ENCODE peak calls at places on chromosome 21, in six cellular contexts. R is transverse colon, E is esophagus squamous epithelium, C is breast epithelium, Y is heart left ventricle, L is tibial nerve. B is an unnamed sample.

GRCh38 chr21:31335957-31336738 is 7.9 kb downstream of the TIAM1 start:
- DNase-seq in Y (peak), E (no peak), C (no peak), L (peak), R (no peak), B (no peak)

GRCh38 chr21:22827422-22827821 is 1829.2 kb downstream of the NCAM2 start:
- DNase-seq in L (no peak), Y (no peak), E (no peak), C (no peak), R (no peak), B (no peak)

GRCh38 chr21:28069446-28069845 is 923.2 kb downstream of the LTN1 start:
- DNase-seq in C (no peak), E (no peak), L (no peak), R (no peak), Y (no peak), B (no peak)

GRCh38 chr21:46608672-46609111 is 3.8 kb upstream of the S100B start:
- DNase-seq in R (no peak), E (no peak), L (no peak), C (no peak), Y (no peak), B (no peak)

GRCh38 chr21:25647632-25648031 is 8.6 kb downstream of the JAM2 start:
- DNase-seq in Y (no peak), C (no peak), E (no peak), L (no peak), R (no peak), B (no peak)

GRCh38 chr21:31366825-31367224 is 22.8 kb upstream of the TIAM1 start:
- DNase-seq in E (no peak), R (no peak), L (no peak), Y (no peak), C (no peak), B (peak)

GRCh38 chr21:20790113-20790512 is 208.1 kb upstream of the NCAM2 start:
- DNase-seq in E (no peak), R (no peak), C (no peak), Y (no peak), L (no peak), B (no peak)

GRCh38 chr21:17454315-17455027 is 58.4 kb upstream of the CXADR start:
- DNase-seq in Y (no peak), C (no peak), L (peak), E (no peak), R (no peak), B (no peak)

GRCh38 chr21:43609501-43610340 is 49.6 kb downstream of the HSF2BP start:
- DNase-seq in C (peak), E (no peak), Y (peak), L (no peak), R (peak), B (peak)

GRCh38 chr21:36730291-36731281 is 31.7 kb downstream of the SIM2 start:
- DNase-seq in C (no peak), Y (no peak), R (no peak), L (no peak), E (no peak), B (peak)

GRCh38 chr21:21163904-21164303 is 165.7 kb downstream of the NCAM2 start:
- DNase-seq in R (peak), Y (peak), L (peak), E (no peak), C (no peak), B (peak)

GRCh38 chr21:35925497-35925896 is 134.8 kb downstream of the SETD4 start:
- DNase-seq in R (no peak), E (no peak), C (no peak), L (no peak), Y (no peak), B (peak)

GRCh38 chr21:14086553-14086952 is 124.2 kb downstream of the LIPI start:
- DNase-seq in C (no peak), L (no peak), Y (no peak), R (no peak), E (no peak), B (no peak)

GRCh38 chr21:32412162-32412997 is at the start of gene EVA1C:
- DNase-seq in E (no peak), C (peak), L (peak), R (peak), Y (peak), B (peak)

GRCh38 chr21:42997053-42997452 is 22.7 kb downstream of the PKNOX1 start:
- DNase-seq in E (no peak), L (no peak), Y (peak), C (no peak), R (peak), B (no peak)

GRCh38 chr21:43362306-43362927 is 64.5 kb downstream of the SIK1 start:
- DNase-seq in L (peak), E (peak), R (peak), Y (peak), C (no peak), B (peak)

GRCh38 chr21:22795644-22796043 is 1797.4 kb downstream of the NCAM2 start:
- DNase-seq in L (no peak), C (no peak), R (no peak), E (no peak), Y (no peak), B (no peak)

GRCh38 chr21:27769763-27770162 is 802.9 kb upstream of the ADAMTS5 start:
- DNase-seq in E (no peak), L (no peak), Y (no peak), C (no peak), R (no peak), B (no peak)

GRCh38 chr21:17270234-17270633 is 242.6 kb upstream of the CXADR start:
- DNase-seq in C (no peak), Y (no peak), L (peak), R (no peak), E (no peak), B (no peak)

GRCh38 chr21:28636988-28637691 is 355.5 kb downstream of the LTN1 start:
- DNase-seq in C (no peak), R (no peak), L (no peak), Y (no peak), E (no peak), B (no peak)

GRCh38 chr21:14438204-14438603 is 55.3 kb upstream of the HSPA13 start:
- DNase-seq in E (no peak), C (no peak), Y (no peak), L (no peak), R (no peak), B (no peak)

GRCh38 chr21:18725653-18726052 is 322.1 kb upstream of the TMPRSS15 start:
- DNase-seq in R (no peak), C (no peak), Y (no peak), L (no peak), E (no peak), B (no peak)

GRCh38 chr21:15943009-15943666 is 213.4 kb downstream of the USP25 start:
- DNase-seq in Y (no peak), R (no peak), L (no peak), C (no peak), E (no peak), B (no peak)

GRCh38 chr21:37072239-37072987 is 458 bp downstream of the PIGP start:
- DNase-seq in Y (peak), L (peak), E (no peak), C (peak), R (peak), B (peak)

GRCh38 chr21:36788116-36788515 is 89.2 kb downstream of the SIM2 start:
- DNase-seq in C (no peak), E (no peak), Y (no peak), L (no peak), R (peak), B (peak)

GRCh38 chr21:23160914-23161313 is 2162.7 kb downstream of the NCAM2 start:
- DNase-seq in L (no peak), R (no peak), E (no peak), C (no peak), Y (no peak), B (no peak)

GRCh38 chr21:25456672-25457071 is 150.6 kb downstream of the MRPL39 start:
- DNase-seq in R (no peak), Y (no peak), C (no peak), E (no peak), L (no peak), B (peak)

GRCh38 chr21:31473685-31474345 is 129.8 kb upstream of the TIAM1 start:
- DNase-seq in C (no peak), E (no peak), Y (no peak), L (no peak), R (no peak), B (no peak)

GRCh38 chr21:36854391-36854790 is 112.1 kb downstream of the HLCS start:
- DNase-seq in L (no peak), R (peak), Y (peak), E (no peak), C (no peak), B (no peak)

GRCh38 chr21:45555251-45555556 is 13.0 kb upstream of the SLC19A1 start:
- DNase-seq in L (no peak), E (no peak), Y (no peak), R (no peak), C (no peak), B (no peak)
- H3K4me3 ChIP-seq in L (peak), E (peak), Y (peak), R (peak), C (peak), B (peak)

GRCh38 chr21:41977034-41977950 is 23.5 kb upstream of the C2CD2 start:
- DNase-seq in L (peak), C (no peak), R (no peak), Y (no peak), E (no peak), B (no peak)
- TF ChIP-seq CTCF in L (no peak), C (no peak), R (no peak), Y (no peak), E (no peak), B (no peak)

GRCh38 chr21:33541105-33541711 is 709 bp downstream of the GART start:
- DNase-seq in L (no peak), E (no peak), C (no peak), R (no peak), Y (no peak), B (no peak)

GRCh38 chr21:33543505-33544129 is 779 bp downstream of the SON start:
- DNase-seq in R (peak), E (no peak), Y (peak), C (peak), L (no peak), B (peak)

GRCh38 chr21:33541756-33542639 is at the start of gene GART:
- DNase-seq in E (peak), Y (peak), R (peak), L (peak), C (peak), B (peak)

GRCh38 chr21:33544451-33544850 is 1.6 kb downstream of the SON start:
- DNase-seq in R (no peak), C (no peak), L (no peak), E (no peak), Y (no peak), B (no peak)

DNA sequence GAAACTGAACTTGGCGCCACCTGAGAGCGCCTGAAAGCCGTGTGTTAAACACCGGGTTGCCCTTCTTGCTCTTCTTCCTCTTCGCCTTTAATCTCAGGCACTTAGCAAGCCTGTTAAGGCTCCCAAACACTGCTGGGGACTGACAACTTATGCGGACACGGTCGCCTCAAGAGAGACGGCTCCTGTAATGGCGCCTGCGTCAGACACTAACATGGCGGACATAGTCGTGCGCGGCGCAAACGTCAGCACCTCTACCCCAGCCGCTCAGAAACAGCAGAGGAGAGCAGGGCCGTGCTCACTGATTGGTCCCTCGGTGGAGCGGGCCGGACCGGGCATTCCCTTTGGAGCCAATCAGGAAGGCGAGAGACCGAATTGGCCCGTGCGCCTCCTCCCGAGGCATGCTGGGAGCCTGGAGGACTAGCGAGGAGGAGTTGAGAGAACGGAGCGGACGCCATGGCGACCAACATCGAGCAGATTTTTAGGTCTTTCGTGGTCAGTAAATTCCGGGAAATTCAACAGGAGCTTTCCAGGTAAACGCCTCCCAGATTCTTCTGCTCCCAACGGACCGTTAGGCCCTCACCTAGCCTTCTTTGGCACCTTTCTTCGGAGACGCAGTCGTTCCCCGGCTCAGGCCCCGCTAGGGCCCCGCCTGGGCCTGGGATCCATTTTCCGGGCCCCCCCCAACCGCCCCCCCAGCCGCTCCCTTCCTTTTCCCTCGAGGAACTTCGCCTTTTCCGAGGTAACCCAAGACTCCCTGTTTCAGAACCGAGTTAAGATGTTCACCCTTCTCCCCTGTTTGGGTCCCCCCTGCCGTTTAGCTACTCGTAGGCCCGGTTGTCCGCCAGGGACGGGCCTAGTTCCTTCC is at the start of gene SON:
- DNase-seq in R (peak), E (peak), L (peak), Y (peak), C (peak), B (peak)
- TF ChIP-seq POLR2A in R (peak), E (peak), L (peak), Y (no peak), C (peak), B (peak)

DNA sequence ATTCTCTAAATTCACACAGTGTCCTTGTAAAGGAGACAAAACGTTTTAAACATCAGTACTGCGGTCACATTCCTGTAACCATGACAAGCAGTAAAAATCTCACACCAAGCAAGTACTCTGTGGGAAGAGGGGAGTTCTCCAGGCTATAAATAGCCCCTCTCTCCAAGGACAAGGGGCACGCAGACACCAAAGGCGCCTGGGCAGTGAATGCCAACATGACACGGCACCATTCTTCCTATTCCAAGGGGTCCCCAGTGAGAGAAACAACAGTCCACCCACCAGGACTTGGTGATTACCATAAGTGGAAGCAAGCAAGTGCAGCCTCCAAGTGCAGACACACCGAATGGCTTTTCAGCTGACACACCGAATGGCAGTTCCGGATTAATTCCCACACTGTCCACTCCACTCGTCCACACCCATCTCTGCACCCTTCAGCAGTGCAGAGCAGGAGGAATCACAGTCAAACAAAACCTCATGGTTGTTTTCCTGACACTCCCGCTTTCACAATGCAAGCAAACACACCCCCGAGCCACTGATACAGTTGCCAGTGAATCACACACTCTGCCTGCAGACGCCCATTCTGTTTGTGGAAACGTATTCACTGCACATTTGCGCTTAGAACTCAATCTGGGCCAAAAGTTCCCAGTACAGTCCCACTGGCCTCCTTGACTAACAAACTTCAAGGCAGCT is 1.8 kb downstream of the PTTG1IP start:
- DNase-seq in C (no peak), R (peak), E (no peak), L (peak), Y (no peak), B (peak)
- H3K4me3 ChIP-seq in C (peak), R (peak), E (peak), L (peak), Y (peak), B (peak)

DNA sequence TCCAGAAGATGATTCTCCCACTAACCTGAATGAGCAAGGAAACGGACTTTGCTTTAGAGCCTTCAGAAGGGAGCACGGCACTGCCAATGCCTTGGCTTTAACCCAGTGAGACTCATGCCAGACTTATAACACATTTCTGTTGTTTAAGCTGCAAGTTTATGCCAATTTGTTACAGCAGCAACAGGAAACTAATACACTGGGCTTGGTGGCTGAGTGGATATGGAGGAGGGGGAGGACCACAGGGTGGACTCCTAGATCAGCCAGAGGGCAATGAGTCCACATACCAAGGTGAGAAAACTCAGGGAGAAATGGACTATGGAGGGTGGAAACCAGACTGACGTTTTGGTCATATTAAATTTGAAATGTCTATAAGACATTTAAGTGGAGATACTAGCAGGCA is 156.2 kb upstream of the KCNJ6 start:
- DNase-seq in R (no peak), E (no peak), L (no peak), C (no peak), Y (no peak), B (no peak)
- TF ChIP-seq CTCF in R (no peak), E (no peak), L (no peak), C (no peak), Y (no peak), B (no peak)

DNA sequence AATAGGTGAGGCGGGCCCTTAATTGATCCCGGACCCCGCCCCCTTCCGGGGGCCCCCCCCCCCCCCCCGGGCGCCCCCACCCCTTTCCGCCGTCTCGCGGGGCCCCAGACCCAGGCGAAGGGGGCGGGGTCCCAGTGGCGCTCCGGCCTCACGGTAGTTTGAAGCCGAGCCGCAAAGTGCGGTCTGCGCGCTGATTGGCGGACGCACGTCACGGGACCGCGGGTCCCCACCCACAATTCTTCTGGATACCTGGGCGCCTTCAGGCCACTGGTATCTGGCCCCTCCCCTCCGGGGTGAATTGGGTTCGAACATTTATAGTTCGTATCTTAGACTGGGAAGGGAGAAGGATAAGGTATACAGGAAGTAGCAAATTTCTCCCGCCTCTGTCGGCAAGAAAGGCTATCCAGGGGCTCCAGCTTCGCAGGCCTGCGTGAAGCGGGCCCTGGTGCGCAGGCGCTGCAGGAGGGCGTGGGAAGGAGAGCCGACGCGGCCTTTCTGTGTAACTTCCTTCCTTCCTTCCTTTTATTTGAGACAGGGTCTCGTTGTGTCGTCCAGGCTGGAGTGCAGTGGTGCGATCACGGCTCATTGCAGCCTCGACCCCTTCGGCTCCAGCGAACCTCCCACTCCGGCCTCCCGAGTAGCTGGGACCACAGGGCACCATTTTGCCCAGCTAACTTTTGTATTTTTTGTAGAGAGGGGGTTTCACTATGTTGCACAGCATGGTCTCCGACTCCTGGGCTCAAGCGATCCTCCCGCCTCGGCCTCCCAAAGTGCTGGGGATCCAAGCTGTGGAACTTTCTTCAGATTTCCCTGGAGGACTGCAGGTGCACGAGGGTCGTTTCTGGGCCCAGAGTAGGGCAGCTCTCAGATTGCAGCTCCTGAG is 564 bp upstream of the HMGN1 start:
- DNase-seq in Y (peak), C (peak), E (peak), R (peak), L (peak), B (peak)
- TF ChIP-seq POLR2A in Y (no peak), C (no peak), E (peak), R (peak), L (no peak), B (peak)

GRCh38 chr21:45340515-45340914 is 52.8 kb upstream of the POFUT2 start:
- DNase-seq in R (no peak), C (no peak), Y (no peak), L (no peak), E (no peak), B (no peak)
- H3K4me3 ChIP-seq in R (no peak), C (no peak), Y (no peak), L (no peak), E (no peak), B (no peak)

DNA sequence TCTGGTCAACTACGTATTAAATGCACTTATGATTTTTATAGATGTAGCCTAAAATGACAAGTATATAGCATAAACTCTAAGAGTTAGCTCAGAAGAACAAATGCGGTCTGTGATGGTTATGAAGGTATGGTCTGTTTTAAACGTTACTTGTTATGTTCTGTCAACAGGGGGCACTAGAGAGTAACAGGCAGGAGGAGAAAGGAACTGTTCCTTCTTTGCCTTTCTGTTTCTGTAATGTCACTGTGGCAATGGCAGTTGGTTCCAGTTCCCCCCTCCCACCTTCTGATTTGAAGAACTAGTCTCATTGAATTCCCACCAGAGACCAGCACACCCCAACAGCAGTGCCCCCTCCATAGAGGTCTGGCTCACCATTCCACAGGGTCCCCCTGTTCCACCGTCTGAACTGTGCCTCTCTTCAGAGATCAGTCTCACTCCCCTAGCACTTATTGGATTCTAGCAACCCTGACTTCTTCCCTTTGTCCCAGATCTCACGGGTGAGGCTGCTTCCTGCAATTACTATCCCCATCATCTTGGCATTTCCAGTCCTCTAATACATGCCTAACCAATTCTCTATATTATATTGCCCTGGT is 14.0 kb downstream of the KRTAP24-1 start:
- DNase-seq in Y (no peak), L (no peak), E (no peak), C (no peak), R (no peak), B (no peak)
- TF ChIP-seq CTCF in Y (no peak), L (no peak), E (no peak), C (no peak), R (no peak), B (no peak)

GRCh38 chr21:41927727-41928409 is 25.9 kb downstream of the C2CD2 start:
- DNase-seq in L (no peak), Y (no peak), E (no peak), R (no peak), C (no peak), B (no peak)
- TF ChIP-seq POLR2A in L (no peak), Y (no peak), E (no peak), R (no peak), C (no peak), B (no peak)

B was measured in stomach.